ENCODE peak calls at places on chromosomes 4 and X, in nine cellular contexts. One of them, this sample, is unnamed.

GRCh38 chr4:6327220-6327917 is 57.7 kb downstream of the WFS1 start:
- DNase-seq in tibial nerve: peak; percentile 49
- DNase-seq in K562: peak; percentile 82
- DNase-seq in ovary: peak; percentile 90
- DNase-seq in suprapubic skin: peak; percentile 90
- DNase-seq in stomach: peak; percentile 87
- DNase-seq in HepG2: peak; percentile 60
- DNase-seq in sigmoid colon: peak; percentile 90
- DNase-seq in A549: peak; percentile 49
- DNase-seq in this sample: peak; percentile 81

GRCh38 chrX:72461766-72462165 is 110.9 kb downstream of the HDAC8 start:
- DNase-seq in tibial nerve: peak; percentile 13
- DNase-seq in K562: no peak
- DNase-seq in ovary: no peak
- DNase-seq in suprapubic skin: no peak
- DNase-seq in stomach: no peak
- DNase-seq in HepG2: no peak
- DNase-seq in sigmoid colon: no peak
- DNase-seq in A549: no peak
- DNase-seq in this sample: no peak

GRCh38 chr4:171629737-171630136 is 183.5 kb upstream of the GALNTL6 start:
- DNase-seq in tibial nerve: no peak
- DNase-seq in K562: no peak
- DNase-seq in ovary: no peak
- DNase-seq in suprapubic skin: no peak
- DNase-seq in stomach: no peak
- DNase-seq in HepG2: peak; percentile 4
- DNase-seq in sigmoid colon: no peak
- DNase-seq in A549: no peak
- DNase-seq in this sample: no peak

GRCh38 chr4:168496834-168497233 is at the start of gene PALLD:
- DNase-seq in tibial nerve: no peak
- DNase-seq in K562: no peak
- DNase-seq in ovary: no peak
- DNase-seq in suprapubic skin: no peak
- DNase-seq in stomach: no peak
- DNase-seq in HepG2: no peak
- DNase-seq in sigmoid colon: no peak
- DNase-seq in A549: no peak
- DNase-seq in this sample: no peak

GRCh38 chr4:83767017-83767541 is 231.2 kb downstream of the GPAT3 start:
- DNase-seq in tibial nerve: no peak
- DNase-seq in K562: no peak
- DNase-seq in ovary: no peak
- DNase-seq in suprapubic skin: no peak
- DNase-seq in stomach: no peak
- DNase-seq in HepG2: no peak
- DNase-seq in sigmoid colon: no peak
- DNase-seq in A549: no peak
- DNase-seq in this sample: no peak

GRCh38 chrX:110086162-110086915 is 83.4 kb downstream of the TMEM164 start:
- DNase-seq in tibial nerve: no peak
- DNase-seq in K562: no peak
- DNase-seq in ovary: no peak
- DNase-seq in suprapubic skin: no peak
- DNase-seq in stomach: no peak
- DNase-seq in HepG2: peak; percentile 73
- DNase-seq in sigmoid colon: no peak
- DNase-seq in A549: no peak
- DNase-seq in this sample: no peak

GRCh38 chr4:41015031-41015675 is 199.2 kb downstream of the APBB2 start:
- DNase-seq in tibial nerve: no peak
- DNase-seq in K562: no peak
- DNase-seq in ovary: no peak
- DNase-seq in suprapubic skin: no peak
- DNase-seq in stomach: no peak
- DNase-seq in HepG2: no peak
- DNase-seq in sigmoid colon: no peak
- DNase-seq in A549: no peak
- DNase-seq in this sample: no peak

GRCh38 chr4:136329042-136329662 is 1203.1 kb downstream of the PCDH18 start:
- DNase-seq in tibial nerve: no peak
- DNase-seq in K562: no peak
- DNase-seq in ovary: no peak
- DNase-seq in suprapubic skin: no peak
- DNase-seq in stomach: no peak
- DNase-seq in HepG2: no peak
- DNase-seq in sigmoid colon: no peak
- DNase-seq in A549: no peak
- DNase-seq in this sample: no peak

GRCh38 chr4:149265645-149266044 is 550.0 kb downstream of the IQCM start:
- DNase-seq in tibial nerve: no peak
- DNase-seq in K562: no peak
- DNase-seq in ovary: no peak
- DNase-seq in suprapubic skin: no peak
- DNase-seq in stomach: no peak
- DNase-seq in HepG2: no peak
- DNase-seq in sigmoid colon: no peak
- DNase-seq in A549: no peak
- DNase-seq in this sample: no peak

GRCh38 chr4:149269835-149270234 is 545.8 kb downstream of the IQCM start:
- DNase-seq in tibial nerve: no peak
- DNase-seq in K562: no peak
- DNase-seq in ovary: no peak
- DNase-seq in suprapubic skin: no peak
- DNase-seq in stomach: no peak
- DNase-seq in HepG2: no peak
- DNase-seq in sigmoid colon: no peak
- DNase-seq in A549: no peak
- DNase-seq in this sample: no peak

GRCh38 chr4:149264093-149264733 is 551.4 kb downstream of the IQCM start:
- DNase-seq in tibial nerve: no peak
- DNase-seq in K562: peak; percentile 6
- DNase-seq in ovary: no peak
- DNase-seq in suprapubic skin: no peak
- DNase-seq in stomach: peak; percentile 25
- DNase-seq in HepG2: peak; percentile 50
- DNase-seq in sigmoid colon: no peak
- DNase-seq in A549: no peak
- DNase-seq in this sample: peak; percentile 30
- TF ChIP-seq POLR2A in tibial nerve: no peak
- TF ChIP-seq POLR2A in K562: no peak
- TF ChIP-seq POLR2A in ovary: no peak
- TF ChIP-seq POLR2A in suprapubic skin: no peak
- TF ChIP-seq POLR2A in stomach: no peak
- TF ChIP-seq POLR2A in HepG2: no peak
- TF ChIP-seq POLR2A in sigmoid colon: no peak
- TF ChIP-seq POLR2A in A549: no peak
- TF ChIP-seq POLR2A in this sample: no peak

GRCh38 chrX:48531359-48531954 is 8.1 kb upstream of the TBC1D25 start:
- DNase-seq in tibial nerve: no peak
- DNase-seq in K562: peak; percentile 48
- DNase-seq in ovary: no peak
- DNase-seq in suprapubic skin: no peak
- DNase-seq in stomach: no peak
- DNase-seq in HepG2: no peak
- DNase-seq in sigmoid colon: peak; percentile 34
- DNase-seq in A549: peak; percentile 28
- DNase-seq in this sample: no peak

GRCh38 chrX:48532201-48532600 is 7.3 kb upstream of the TBC1D25 start:
- DNase-seq in tibial nerve: no peak
- DNase-seq in K562: peak; percentile 5
- DNase-seq in ovary: no peak
- DNase-seq in suprapubic skin: no peak
- DNase-seq in stomach: no peak
- DNase-seq in HepG2: no peak
- DNase-seq in sigmoid colon: no peak
- DNase-seq in A549: no peak
- DNase-seq in this sample: no peak

GRCh38 chrX:48533165-48533564 is 6.3 kb upstream of the TBC1D25 start:
- DNase-seq in tibial nerve: no peak
- DNase-seq in K562: peak; percentile 2
- DNase-seq in ovary: no peak
- DNase-seq in suprapubic skin: no peak
- DNase-seq in stomach: no peak
- DNase-seq in HepG2: no peak
- DNase-seq in sigmoid colon: peak; percentile 10
- DNase-seq in A549: no peak
- DNase-seq in this sample: no peak

DNA sequence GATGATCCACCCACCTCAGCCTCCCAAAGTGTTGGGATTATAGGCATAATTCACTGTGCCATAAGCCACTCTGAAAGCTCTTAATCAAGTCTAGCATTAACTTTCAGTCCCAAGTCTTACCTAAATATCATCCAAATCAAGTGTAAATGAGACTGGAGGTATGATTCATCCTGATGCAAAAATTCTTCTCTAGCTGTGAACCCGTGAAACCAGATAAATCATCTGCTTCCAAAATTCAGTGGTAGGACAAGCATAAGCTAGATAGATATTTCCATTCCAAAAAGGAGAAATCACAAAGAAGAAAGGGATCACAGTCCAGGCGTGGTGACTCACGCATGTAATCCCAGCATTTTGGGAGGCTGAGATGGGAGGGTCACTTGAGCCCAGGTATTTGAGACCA is 8.8 kb upstream of the TBC1D25 start:
- DNase-seq in tibial nerve: no peak
- DNase-seq in K562: no peak
- DNase-seq in ovary: no peak
- DNase-seq in suprapubic skin: no peak
- DNase-seq in stomach: no peak
- DNase-seq in HepG2: no peak
- DNase-seq in sigmoid colon: peak; percentile 4
- DNase-seq in A549: no peak
- DNase-seq in this sample: no peak
- TF ChIP-seq EP300 in tibial nerve: no peak
- TF ChIP-seq EP300 in K562: no peak
- TF ChIP-seq EP300 in ovary: no peak
- TF ChIP-seq EP300 in suprapubic skin: no peak
- TF ChIP-seq EP300 in stomach: no peak
- TF ChIP-seq EP300 in HepG2: no peak
- TF ChIP-seq EP300 in sigmoid colon: no peak
- TF ChIP-seq EP300 in A549: no peak
- TF ChIP-seq EP300 in this sample: no peak

DNA sequence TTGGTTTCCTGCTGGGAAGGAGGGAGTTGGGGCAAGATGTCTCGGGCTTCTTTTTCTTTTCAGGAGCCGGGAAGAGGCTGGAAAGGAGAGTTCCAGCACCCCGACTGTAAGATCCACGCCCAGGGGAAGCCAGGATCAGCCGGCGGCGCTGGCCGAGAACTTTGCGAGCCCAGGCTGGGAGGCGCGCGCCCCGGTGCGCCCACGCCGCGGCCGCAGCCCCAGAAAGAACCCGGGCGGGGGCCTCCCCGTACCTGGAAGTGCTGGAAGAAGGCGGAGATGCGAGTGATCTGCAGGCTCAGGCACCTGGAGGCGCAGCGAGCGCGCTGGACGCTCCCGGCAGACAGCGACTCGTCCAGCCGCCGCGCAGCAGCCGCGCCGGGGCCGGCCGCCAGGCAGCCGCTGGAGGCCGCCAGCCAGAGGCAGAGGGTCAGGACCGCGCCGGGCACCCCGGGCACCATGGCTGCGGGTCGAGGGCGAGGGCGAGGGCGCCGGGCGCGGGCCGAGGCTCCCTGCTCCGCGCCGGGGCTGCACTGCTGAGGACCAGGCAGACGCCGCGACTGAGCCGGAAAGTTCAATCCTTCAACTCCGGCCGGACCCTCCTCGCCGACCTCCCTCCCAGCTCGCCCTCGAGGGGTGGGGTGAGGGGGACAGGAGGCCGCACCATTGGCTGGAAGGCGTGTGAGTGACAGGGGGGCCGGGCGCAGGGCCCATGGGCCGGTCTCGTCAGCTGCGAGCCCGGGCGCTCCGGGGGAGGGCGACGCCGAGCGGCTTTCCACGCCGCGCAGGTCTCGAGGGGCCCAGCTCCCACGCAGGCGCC is at the start of gene ANOS1:
- DNase-seq in tibial nerve: peak; percentile 17
- DNase-seq in K562: no peak
- DNase-seq in ovary: no peak
- DNase-seq in suprapubic skin: no peak
- DNase-seq in stomach: peak; percentile 47
- DNase-seq in HepG2: no peak
- DNase-seq in sigmoid colon: peak; percentile 64
- DNase-seq in A549: no peak
- DNase-seq in this sample: no peak
- TF ChIP-seq POLR2A in tibial nerve: no peak
- TF ChIP-seq POLR2A in K562: no peak
- TF ChIP-seq POLR2A in ovary: no peak
- TF ChIP-seq POLR2A in suprapubic skin: no peak
- TF ChIP-seq POLR2A in stomach: no peak
- TF ChIP-seq POLR2A in HepG2: no peak
- TF ChIP-seq POLR2A in sigmoid colon: no peak
- TF ChIP-seq POLR2A in A549: no peak
- TF ChIP-seq POLR2A in this sample: no peak

GRCh38 chr4:8385611-8386010 is 54.9 kb downstream of the ACOX3 start:
- DNase-seq in tibial nerve: no peak
- DNase-seq in K562: no peak
- DNase-seq in ovary: no peak
- DNase-seq in suprapubic skin: no peak
- DNase-seq in stomach: no peak
- DNase-seq in HepG2: no peak
- DNase-seq in sigmoid colon: no peak
- DNase-seq in A549: no peak
- DNase-seq in this sample: no peak

GRCh38 chr4:8386731-8387130 is 53.8 kb downstream of the ACOX3 start:
- DNase-seq in tibial nerve: no peak
- DNase-seq in K562: no peak
- DNase-seq in ovary: no peak
- DNase-seq in suprapubic skin: no peak
- DNase-seq in stomach: no peak
- DNase-seq in HepG2: no peak
- DNase-seq in sigmoid colon: no peak
- DNase-seq in A549: no peak
- DNase-seq in this sample: no peak

GRCh38 chr4:8384397-8385060 is 56.0 kb downstream of the ACOX3 start:
- DNase-seq in tibial nerve: no peak
- DNase-seq in K562: no peak
- DNase-seq in ovary: peak; percentile 46
- DNase-seq in suprapubic skin: no peak
- DNase-seq in stomach: no peak
- DNase-seq in HepG2: no peak
- DNase-seq in sigmoid colon: no peak
- DNase-seq in A549: no peak
- DNase-seq in this sample: no peak

GRCh38 chr4:8383451-8384160 is 56.9 kb downstream of the ACOX3 start:
- DNase-seq in tibial nerve: no peak
- DNase-seq in K562: no peak
- DNase-seq in ovary: peak; percentile 61
- DNase-seq in suprapubic skin: no peak
- DNase-seq in stomach: no peak
- DNase-seq in HepG2: no peak
- DNase-seq in sigmoid colon: no peak
- DNase-seq in A549: no peak
- DNase-seq in this sample: no peak

DNA sequence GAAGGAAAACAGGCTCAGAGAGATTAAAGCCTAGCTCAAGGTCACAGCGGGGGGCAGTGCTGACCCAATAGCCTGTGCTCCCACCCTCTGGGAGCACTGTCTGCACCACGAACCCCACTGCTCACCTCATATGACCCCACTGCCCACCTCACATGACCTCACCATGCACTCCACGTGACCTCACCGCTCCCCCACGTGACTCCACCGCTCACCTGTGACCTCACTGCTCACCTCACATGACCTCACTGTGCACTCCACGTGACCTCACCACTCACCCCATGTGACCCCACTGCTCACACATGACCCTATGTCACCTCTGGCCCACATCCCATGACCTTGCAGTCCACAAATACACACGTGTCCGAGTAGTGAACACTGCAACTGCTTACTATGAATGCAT is 55.4 kb downstream of the ACOX3 start:
- DNase-seq in tibial nerve: no peak
- DNase-seq in K562: no peak
- DNase-seq in ovary: no peak
- DNase-seq in suprapubic skin: no peak
- DNase-seq in stomach: no peak
- DNase-seq in HepG2: no peak
- DNase-seq in sigmoid colon: no peak
- DNase-seq in A549: no peak
- DNase-seq in this sample: no peak
- TF ChIP-seq EP300 in tibial nerve: no peak
- TF ChIP-seq EP300 in K562: no peak
- TF ChIP-seq EP300 in ovary: no peak
- TF ChIP-seq EP300 in suprapubic skin: no peak
- TF ChIP-seq EP300 in stomach: no peak
- TF ChIP-seq EP300 in HepG2: no peak
- TF ChIP-seq EP300 in sigmoid colon: no peak
- TF ChIP-seq EP300 in A549: no peak
- TF ChIP-seq EP300 in this sample: no peak